ENCODE peak calls at places on chromosome 4, in four cellular contexts. D is naive thymus-derived CD4-positive, alpha-beta T cell; A is endothelial cell of umbilical vein; I is brain microvascular endothelial cell. E is an unnamed sample.
A peak's percentile ranks its signal among the peaks of the same experiment; 100 is the strongest.

GRCh38 chr4:189533603-189534002 is 407.1 kb upstream of the FRG1 start:
- DNase-seq in D (no peak), A (no peak), I (no peak), E (no peak)

GRCh38 chr4:133151681-133152329 is 2.7 kb downstream of the PCDH10 start:
- DNase-seq in D (no peak), A (peak; percentile 73), I (peak; percentile 9), E (peak; percentile 79)

GRCh38 chr4:154406022-154406835 is 85.4 kb downstream of the DCHS2 start:
- DNase-seq in D (no peak), A (no peak), I (no peak), E (no peak)

GRCh38 chr4:70734168-70734954 is 12.6 kb downstream of the RUFY3 start:
- DNase-seq in D (peak; percentile 57), A (peak; percentile 84), I (peak; percentile 41), E (no peak)

GRCh38 chr4:15414601-15415091 is 13.2 kb upstream of the C1QTNF7 start:
- DNase-seq in D (no peak), A (no peak), I (peak; percentile 29), E (no peak)

GRCh38 chr4:109294006-109294405 is 8.5 kb downstream of the COL25A1 start:
- DNase-seq in D (no peak), A (no peak), I (no peak), E (peak; percentile 45)

GRCh38 chr4:26372525-26373172 is 51.8 kb downstream of the RBPJ start:
- DNase-seq in D (peak; percentile 44), A (peak; percentile 68), I (peak; percentile 63), E (no peak)

GRCh38 chr4:57220172-57220571 is 110.0 kb upstream of the IGFBP7 start:
- DNase-seq in D (no peak), A (no peak), I (no peak), E (no peak)

GRCh38 chr4:25154594-25155265 is 5.5 kb downstream of the SEPSECS start:
- DNase-seq in D (no peak), A (no peak), I (no peak), E (no peak)

GRCh38 chr4:76545161-76545884 is 110.3 kb downstream of the SHROOM3 start:
- DNase-seq in D (no peak), A (no peak), I (no peak), E (no peak)
- H3K4me3 ChIP-seq in D (no peak overlapping the region), A (no peak overlapping the region), I (no peak overlapping the region), E (no peak overlapping the region)

GRCh38 chr4:108166038-108166437 is 2.7 kb downstream of the LEF1 start:
- DNase-seq in D (peak; percentile 75), A (no peak), I (no peak), E (no peak)
- H3K36me3 ChIP-seq in D (peaks cover 13% of the 10 kb centered on the region), A (no peaks in the 10 kb centered on the region), I (no peaks in the 10 kb centered on the region), E (no peaks in the 10 kb centered on the region)

DNA sequence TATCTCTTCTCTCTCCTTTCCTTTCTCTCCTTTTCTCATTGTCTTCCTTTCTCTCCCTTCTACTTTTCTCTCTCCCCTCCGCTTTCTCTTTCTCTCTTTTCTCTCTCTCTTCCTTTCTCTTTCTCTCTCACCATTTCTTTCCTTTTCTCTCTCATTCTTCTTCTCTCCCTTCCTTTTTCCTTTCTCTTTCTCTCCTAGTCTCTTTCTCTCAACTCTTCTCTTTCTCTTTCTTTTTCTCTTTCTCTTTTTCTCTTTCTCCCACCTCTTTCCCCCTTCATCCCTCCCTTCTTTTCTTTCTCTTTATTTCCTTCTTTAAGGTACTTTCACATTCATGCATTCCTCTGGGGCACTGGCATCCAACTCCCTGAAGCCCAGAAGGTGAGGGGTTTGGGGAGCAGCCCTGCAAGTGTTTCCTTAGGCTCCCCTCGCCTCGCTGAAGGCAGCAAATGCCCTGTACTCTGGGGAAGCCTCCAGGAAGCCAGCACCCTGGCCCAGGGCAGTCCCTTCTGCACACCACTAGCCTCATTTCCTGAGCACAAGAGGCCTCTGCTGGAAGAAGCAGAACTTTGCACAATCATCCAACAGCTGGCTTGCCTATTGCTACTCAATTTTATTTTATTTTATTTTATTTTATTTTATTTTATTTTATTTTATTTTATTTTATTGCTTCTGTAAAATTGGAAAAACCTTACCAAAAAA is 124.2 kb downstream of the NFKB1 start:
- DNase-seq in D (peak; percentile 59), A (peak; percentile 23), I (no peak), E (peak; percentile 51)
- H3K4me3 ChIP-seq in D (peak overlapping the region; percentile 35), A (no peak overlapping the region), I (no peak overlapping the region), E (no peak overlapping the region)

GRCh38 chr4:143517764-143518163 is 4.3 kb downstream of the SMARCA5 start:
- DNase-seq in D (no peak), A (no peak), I (no peak), E (no peak)
- H3K36me3 ChIP-seq in D (no peaks in the 10 kb centered on the region), A (peaks cover 14% of the 10 kb centered on the region), I (peaks cover 11% of the 10 kb centered on the region), E (peaks cover 11% of the 10 kb centered on the region)

GRCh38 chr4:166670341-166670740 is 564.0 kb downstream of the SPOCK3 start:
- DNase-seq in D (no peak), A (no peak), I (no peak), E (no peak)

GRCh38 chr4:166675411-166675810 is 558.9 kb downstream of the SPOCK3 start:
- DNase-seq in D (no peak), A (no peak), I (peak; percentile 65), E (no peak)

GRCh38 chr4:166673911-166674310 is 560.4 kb downstream of the SPOCK3 start:
- DNase-seq in D (no peak), A (no peak), I (no peak), E (no peak)
- H3K4me3 ChIP-seq in D (no peak overlapping the region), A (no peak overlapping the region), I (no peak overlapping the region), E (no peak overlapping the region)

GRCh38 chr4:84803720-84804119 is 162.8 kb downstream of the WDFY3 start:
- DNase-seq in D (no peak), A (peak; percentile 49), I (no peak), E (no peak)
- H3K36me3 ChIP-seq in D (no peaks in the 10 kb centered on the region), A (peaks cover under 1% of the 10 kb centered on the region), I (peaks cover 2% of the 10 kb centered on the region), E (peaks cover 1% of the 10 kb centered on the region)

GRCh38 chr4:39568805-39569204 is 41.6 kb upstream of the UGDH start:
- DNase-seq in D (no peak), A (no peak), I (no peak), E (no peak)
- H3K4me3 ChIP-seq in D (no peak overlapping the region), A (no peak overlapping the region), I (no peak overlapping the region), E (no peak overlapping the region)

E was measured in H7.